ENCODE peak calls at places on chromosomes 5 and 9, in eight cellular contexts. Q, H, U, E, W, N, P and V are unnamed samples.

GRCh38 chr5:9707766-9708462 is 77.8 kb upstream of the TAS2R1 start:
- DNase-seq in U (no peak), W (no peak), P (no peak), E (no peak), N (no peak), Q (no peak), H (no peak), V (no peak)

GRCh38 chr5:151741678-151742423 is 16.6 kb downstream of the ATOX1 start:
- DNase-seq in U (peak), N (no peak), W (no peak), Q (no peak), P (no peak), E (no peak), H (peak), V (no peak)

GRCh38 chr5:98938459-98938858 is 9.7 kb upstream of the CHD1 start:
- DNase-seq in W (no peak), N (no peak), Q (no peak), H (peak), P (no peak), E (no peak), U (peak), V (no peak)

GRCh38 chr9:113483676-113484257 is 20.2 kb downstream of the RGS3 start:
- DNase-seq in N (no peak), E (no peak), U (no peak), Q (no peak), W (no peak), P (no peak), H (no peak), V (no peak)

GRCh38 chr9:121075251-121076036 is 689 bp downstream of the CNTRL start:
- DNase-seq in H (no peak), W (peak), N (no peak), Q (no peak), P (peak), U (no peak), E (peak), V (no peak)

GRCh38 chr9:101458955-101459631 is 23.5 kb upstream of the ALDOB start:
- DNase-seq in U (peak), W (peak), N (no peak), H (peak), E (peak), Q (peak), P (peak), V (peak)

GRCh38 chr5:169832845-169833244 is 147.4 kb downstream of the INSYN2B start:
- DNase-seq in N (no peak), P (no peak), Q (no peak), W (no peak), U (no peak), E (no peak), H (no peak), V (no peak)

GRCh38 chr9:112162644-112163413 is 12.3 kb downstream of the SUSD1 start:
- DNase-seq in U (no peak), W (peak), E (no peak), H (no peak), Q (no peak), N (no peak), P (no peak), V (no peak)

GRCh38 chr5:133487093-133487492 is 125.2 kb downstream of the FSTL4 start:
- DNase-seq in W (no peak), Q (no peak), E (no peak), H (no peak), U (peak), N (no peak), P (no peak), V (no peak)

GRCh38 chr5:108515706-108516105 is 133.8 kb upstream of the FBXL17 start:
- DNase-seq in P (no peak), N (no peak), Q (no peak), W (no peak), U (no peak), E (no peak), H (no peak), V (no peak)

GRCh38 chr9:71629816-71630215 is 138.5 kb downstream of the CEMIP2 start:
- DNase-seq in U (no peak), N (no peak), H (no peak), Q (no peak), P (no peak), E (no peak), W (no peak), V (no peak)

GRCh38 chr5:113487411-113487778 is 858 bp downstream of the MCC start:
- DNase-seq in U (peak), W (peak), Q (no peak), H (peak), P (no peak), N (no peak), E (no peak), V (peak)

GRCh38 chr5:35803221-35803651 is 53.5 kb upstream of the IL7R start:
- DNase-seq in N (no peak), U (no peak), E (peak), Q (peak), H (peak), W (no peak), P (peak), V (peak)

GRCh38 chr5:132486318-132487094 is 4.1 kb downstream of the IRF1 start:
- DNase-seq in P (no peak), H (no peak), U (no peak), N (no peak), W (no peak), E (no peak), Q (no peak), V (no peak)

GRCh38 chr5:68343421-68343826 is 127.9 kb downstream of the PIK3R1 start:
- DNase-seq in H (peak), Q (no peak), P (no peak), E (peak), N (no peak), U (peak), W (no peak), V (no peak)

GRCh38 chr9:69554945-69555344 is 117.2 kb downstream of the APBA1 start:
- DNase-seq in U (peak), E (no peak), P (no peak), W (no peak), Q (no peak), H (peak), N (no peak), V (no peak)

GRCh38 chr5:55691265-55692105 is 20.6 kb downstream of the SLC38A9 start:
- DNase-seq in H (peak), U (peak), W (peak), N (no peak), E (peak), P (peak), Q (peak), V (peak)